ENCODE peak calls at places on chromosome X, in four cellular contexts. N, C, X and W are unnamed samples. For H3K36me3, the result is how much of the 10 kb centered on the place peaks cover.

GRCh38 chrX:123906557-123907316 is 46.9 kb downstream of the XIAP start:
- DNase-seq in N (peak), C (no peak), X (no peak), W (no peak)

GRCh38 chrX:30060718-30061117 is 154.6 kb upstream of the MAGEB2 start:
- DNase-seq in N (no peak), X (peak), C (peak), W (peak)

GRCh38 chrX:56783450-56783831 is 54.4 kb downstream of the NBDY start:
- DNase-seq in N (peak), C (no peak), X (peak), W (no peak)

GRCh38 chrX:38514014-38514854 is 47.1 kb upstream of the TSPAN7 start:
- DNase-seq in N (no peak), C (no peak), X (no peak), W (no peak)

GRCh38 chrX:5537098-5537497 is 691.6 kb downstream of the NLGN4X start:
- DNase-seq in X (no peak), C (no peak), N (no peak), W (no peak)

GRCh38 chrX:133007458-133007857 is 49.0 kb upstream of the HS6ST2 start:
- DNase-seq in N (no peak), X (no peak), C (peak), W (no peak)

GRCh38 chrX:81261576-81261975 is 59.7 kb downstream of the SH3BGRL start:
- DNase-seq in N (no peak), X (peak), C (peak), W (peak)

GRCh38 chrX:49976682-49977197 is 54.3 kb downstream of the CLCN5 start:
- DNase-seq in N (no peak), X (no peak), C (no peak), W (no peak)

GRCh38 chrX:107107459-107107858 is 11.2 kb downstream of the RBM41 start:
- DNase-seq in N (no peak), C (no peak), X (no peak), W (no peak)

GRCh38 chrX:115584715-115585114 is 23.7 kb downstream of the PLS3 start:
- DNase-seq in C (peak), N (no peak), X (peak), W (no peak)
- H3K27ac ChIP-seq in C (peak), N (no peak), X (no peak), W (peak)

DNA sequence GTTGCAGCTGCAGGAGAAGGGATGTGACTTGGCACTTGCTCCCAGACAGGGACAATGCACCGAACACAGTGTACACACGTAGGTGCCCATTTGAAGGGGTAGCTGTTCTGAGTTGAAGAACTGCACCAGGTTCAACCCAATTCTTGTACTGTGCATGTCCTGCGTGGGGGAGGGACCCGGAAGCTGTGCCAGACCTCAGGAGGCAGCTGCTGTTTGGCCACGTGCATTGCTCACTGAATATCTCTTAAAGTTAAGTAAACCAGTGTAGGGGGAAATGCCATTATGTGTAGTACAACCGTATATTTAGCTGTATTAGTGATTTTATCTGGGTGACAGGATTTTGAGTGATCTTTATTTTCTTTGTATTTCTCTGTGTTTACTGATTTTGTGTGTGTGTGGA is 12.0 kb upstream of the RBBP7 start:
- DNase-seq in C (peak), X (peak), N (peak), W (no peak)
- H3K4me3 ChIP-seq in C (peak), X (no peak), N (no peak), W (peak)

GRCh38 chrX:48903290-48903689 is 5.6 kb downstream of the PQBP1 start:
- DNase-seq in X (no peak), N (no peak), C (no peak), W (no peak)

GRCh38 chrX:48902776-48903175 is 5.0 kb downstream of the PQBP1 start:
- DNase-seq in N (no peak), C (no peak), X (no peak), W (no peak)

GRCh38 chrX:48902135-48902534 is 4.4 kb downstream of the PQBP1 start:
- DNase-seq in C (no peak), X (no peak), N (no peak), W (no peak)

GRCh38 chrX:48899078-48899410 is 1.3 kb downstream of the PQBP1 start:
- DNase-seq in C (no peak), X (no peak), N (no peak), W (no peak)

GRCh38 chrX:48901069-48901468 is 3.3 kb downstream of the PQBP1 start:
- DNase-seq in C (no peak), X (no peak), N (no peak), W (no peak)
- H3K36me3 ChIP-seq in C (under half), X (under half), N (under half), W (under half)

GRCh38 chrX:41491267-41492004 is 44.3 kb downstream of the NYX start:
- DNase-seq in N (no peak), X (peak), C (peak), W (peak)
- H3K27ac ChIP-seq in N (no peak), X (peak), C (peak), W (peak)